ENCODE peak calls at places on chromosomes 3 and 15, in four cellular contexts. M, T, L and K are unnamed samples. For H3K4me1, the result is how much of the 10 kb centered on the place peaks cover.

GRCh38 chr3:86951343-86951742 is 39.6 kb downstream of the VGLL3 start:
- DNase-seq in M (no peak), T (no peak), L (no peak), K (no peak)

GRCh38 chr3:4985330-4986174 is 6.3 kb downstream of the BHLHE40 start:
- DNase-seq in M (no peak), T (no peak), L (no peak), K (no peak)

GRCh38 chr15:81865850-81866537 is 179.8 kb downstream of the MEX3B start:
- DNase-seq in M (no peak), T (no peak), L (no peak), K (no peak)

GRCh38 chr3:28299705-28300104 is 48.8 kb upstream of the ZCWPW2 start:
- DNase-seq in M (no peak), T (no peak), L (no peak), K (no peak)

GRCh38 chr3:161800985-161801559 is 304.5 kb downstream of the OTOL1 start:
- DNase-seq in M (no peak), T (no peak), L (no peak), K (no peak)

GRCh38 chr3:6622260-6622659 is 238.7 kb upstream of the GRM7 start:
- DNase-seq in M (no peak), T (no peak), L (no peak), K (no peak)

GRCh38 chr15:66779331-66780009 is 77.4 kb downstream of the SMAD6 start:
- DNase-seq in M (peak), T (peak), L (no peak), K (peak)

GRCh38 chr3:167568634-167569033 is 85.1 kb downstream of the WDR49 start:
- DNase-seq in M (no peak), T (no peak), L (no peak), K (no peak)

GRCh38 chr3:110562621-110563020 is 509.0 kb upstream of the NECTIN3 start:
- DNase-seq in M (no peak), T (no peak), L (no peak), K (no peak)

GRCh38 chr3:49636883-49637609 is 37.1 kb upstream of the APEH start:
- DNase-seq in M (no peak), T (no peak), L (no peak), K (no peak)

GRCh38 chr15:62606376-62607164 is 436.0 kb upstream of the TPM1 start:
- DNase-seq in M (no peak), T (no peak), L (no peak), K (no peak)

GRCh38 chr15:69104050-69104750 is 56.2 kb upstream of the GLCE start:
- DNase-seq in M (no peak), T (no peak), L (no peak), K (no peak)

GRCh38 chr15:91824256-91824655 is 29.3 kb upstream of the SLCO3A1 start:
- DNase-seq in M (no peak), T (no peak), L (no peak), K (no peak)

GRCh38 chr15:80561500-80561899 is 133.6 kb upstream of the ABHD17C start:
- DNase-seq in M (no peak), T (no peak), L (no peak), K (no peak)

GRCh38 chr3:66493464-66494099 is 7.2 kb downstream of the LRIG1 start:
- DNase-seq in M (peak), T (no peak), L (no peak), K (no peak)

GRCh38 chr3:180961552-180961951 is 28.0 kb downstream of the DNAJC19 start:
- DNase-seq in M (no peak), T (no peak), L (no peak), K (no peak)

GRCh38 chr15:59165726-59166125 is 40.9 kb upstream of the LDHAL6B start:
- DNase-seq in M (no peak), T (no peak), L (no peak), K (no peak)

GRCh38 chr3:43155464-43156121 is 49.7 kb upstream of the POMGNT2 start:
- DNase-seq in M (peak), T (peak), L (peak), K (no peak)

GRCh38 chr15:55222588-55222987 is 25.8 kb upstream of the RSL24D1 start:
- DNase-seq in M (no peak), T (no peak), L (no peak), K (no peak)

GRCh38 chr15:55218068-55218467 is 21.3 kb upstream of the RSL24D1 start:
- DNase-seq in M (no peak), T (no peak), L (no peak), K (no peak)

GRCh38 chr15:55226127-55226526 is 29.4 kb upstream of the RSL24D1 start:
- DNase-seq in M (no peak), T (no peak), L (no peak), K (no peak)

GRCh38 chr15:55224892-55225291 is 28.2 kb upstream of the RSL24D1 start:
- DNase-seq in M (no peak), T (no peak), L (no peak), K (no peak)

DNA sequence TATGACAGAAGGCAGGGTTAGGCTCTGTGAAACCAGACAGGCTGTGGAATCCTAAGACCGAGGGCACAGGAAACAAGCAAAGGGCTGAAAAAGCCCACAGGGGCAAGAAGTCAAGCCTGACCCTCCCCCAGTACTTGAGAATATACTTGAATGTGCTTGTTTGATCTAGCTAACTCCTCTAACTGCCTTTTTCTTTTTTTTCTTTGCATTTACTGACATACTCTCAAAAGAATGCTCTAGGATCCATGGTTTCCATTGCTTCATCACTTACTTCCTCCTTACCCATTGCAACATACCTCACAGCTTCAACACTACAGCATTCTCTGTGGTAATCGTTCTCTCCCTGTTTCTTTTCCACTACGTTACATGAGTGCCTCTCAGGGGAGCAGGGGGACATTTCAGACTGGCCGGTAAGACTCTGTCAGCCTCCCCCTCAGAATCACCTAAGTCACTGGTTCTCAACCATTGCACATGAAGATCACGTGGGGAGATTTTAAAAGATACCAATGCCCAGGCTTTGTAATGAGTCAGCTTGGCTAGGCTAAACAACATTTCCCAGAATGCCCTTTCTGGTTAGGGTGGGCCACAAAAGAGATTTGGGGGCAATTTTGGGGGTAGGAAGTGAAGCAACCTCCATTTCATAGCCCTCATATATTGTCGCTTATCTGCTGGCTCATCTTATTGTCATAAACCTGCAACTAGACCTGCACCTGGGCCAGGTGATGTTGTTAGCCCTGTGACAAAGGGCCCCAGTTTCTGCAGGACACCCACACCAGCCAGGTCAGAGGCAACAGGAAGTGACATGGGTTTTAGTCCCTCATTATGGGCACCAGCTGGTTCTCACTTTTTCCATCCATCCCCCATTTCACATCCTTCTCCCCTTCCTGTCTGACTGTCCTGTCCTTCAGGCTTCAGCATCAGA is 24.6 kb upstream of the RSL24D1 start:
- DNase-seq in M (no peak), T (no peak), L (no peak), K (no peak)
- H3K4me1 ChIP-seq in M (under half), T (under half), L (half or more), K (under half)

GRCh38 chr3:194314669-194315068 is 36.5 kb downstream of the CPN2 start:
- DNase-seq in M (no peak), T (no peak), L (no peak), K (peak)

GRCh38 chr3:194315965-194316361 is 35.2 kb downstream of the CPN2 start:
- DNase-seq in M (no peak), T (peak), L (no peak), K (no peak)

GRCh38 chr3:194313642-194314430 is 37.3 kb downstream of the CPN2 start:
- DNase-seq in M (peak), T (peak), L (no peak), K (peak)

GRCh38 chr3:194316918-194317317 is 34.2 kb downstream of the CPN2 start:
- DNase-seq in M (no peak), T (no peak), L (no peak), K (no peak)

GRCh38 chr3:194315088-194315964 is 35.8 kb downstream of the CPN2 start:
- DNase-seq in M (peak), T (peak), L (peak), K (peak)
- TF ChIP-seq POLR2AphosphoS5 in M (no peak), T (peak), L (peak), K (peak)

DNA sequence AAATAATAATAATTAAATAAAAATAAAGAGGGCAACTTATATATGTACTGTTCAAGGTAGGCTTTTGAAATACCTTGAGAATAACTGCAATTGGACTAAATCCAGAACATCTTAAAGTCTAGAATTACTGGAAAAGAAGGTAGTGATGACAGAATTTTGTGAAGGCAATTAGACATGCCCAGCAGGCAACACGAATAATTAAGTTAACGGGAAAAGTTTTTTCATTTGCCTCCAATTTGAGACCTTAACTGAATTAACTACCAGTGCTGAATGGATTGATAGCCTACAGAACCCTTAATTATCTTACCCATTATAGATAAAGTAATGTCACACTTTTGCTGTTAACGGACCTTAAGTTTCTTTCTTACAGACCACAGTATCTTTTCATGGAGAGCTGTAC is 13.3 kb downstream of the COX5A start:
- DNase-seq in M (no peak), T (no peak), L (no peak), K (no peak)
- TF ChIP-seq POLR2A in M (no peak), T (no peak), L (no peak), K (no peak)

GRCh38 chr3:36803096-36803811 is 38.9 kb upstream of the DCLK3 start:
- DNase-seq in M (no peak), T (no peak), L (no peak), K (no peak)
- H3K4me1 ChIP-seq in M (under half), T (under half), L (under half), K (under half)